ENCODE peak calls at places on chromosomes 13 and 19, in five cellular contexts. S, B, E, M and N are unnamed samples.

GRCh38 chr13:94673841-94674240 is 38.5 kb downstream of the SOX21 start:
- DNase-seq in M (no peak), S (no peak), E (no peak), B (no peak), N (no peak)

GRCh38 chr13:106153876-106154275 is 381.6 kb downstream of the EFNB2 start:
- DNase-seq in M (no peak), E (no peak), S (no peak), B (no peak), N (no peak)

GRCh38 chr19:2371656-2372055 is 11.6 kb downstream of the TMPRSS9 start:
- DNase-seq in B (no peak), M (no peak), S (no peak), E (no peak), N (no peak)

GRCh38 chr13:45928843-45929242 is 77.3 kb upstream of the SIAH3 start:
- DNase-seq in M (no peak), S (no peak), B (no peak), E (no peak), N (no peak)

GRCh38 chr13:28059214-28059613 is 41.2 kb downstream of the FLT3 start:
- DNase-seq in E (peak), S (no peak), B (peak), M (peak), N (peak)

GRCh38 chr19:14410054-14410774 is 8.9 kb downstream of the DDX39A start:
- DNase-seq in M (no peak), S (no peak), E (no peak), B (no peak), N (no peak)

GRCh38 chr19:15249912-15250634 is 17.8 kb upstream of the EPHX3 start:
- DNase-seq in E (no peak), B (no peak), S (no peak), M (no peak), N (no peak)

GRCh38 chr13:45162821-45163220 is 38.0 kb downstream of the KCTD4 start:
- DNase-seq in S (no peak), B (no peak), M (no peak), E (no peak), N (no peak)

GRCh38 chr13:113109151-113110047 is 3.8 kb downstream of the F7 start:
- DNase-seq in E (no peak), M (no peak), S (no peak), B (no peak), N (no peak)

GRCh38 chr19:4012092-4012974 is 4.8 kb downstream of the PIAS4 start:
- DNase-seq in M (no peak), E (no peak), S (no peak), B (peak), N (no peak)

GRCh38 chr19:18435185-18435841 is 2.6 kb downstream of the ISYNA1 start:
- DNase-seq in E (no peak), B (no peak), S (no peak), M (no peak), N (no peak)

GRCh38 chr13:99267927-99268326 is 9.7 kb upstream of the GPR18 start:
- DNase-seq in B (no peak), M (no peak), E (peak), S (no peak), N (no peak)

GRCh38 chr13:99271249-99271648 is 13.1 kb upstream of the GPR18 start:
- DNase-seq in E (no peak), B (no peak), M (no peak), S (no peak), N (no peak)

GRCh38 chr13:99268822-99269221 is 10.6 kb upstream of the GPR18 start:
- DNase-seq in M (no peak), E (no peak), S (no peak), B (no peak), N (no peak)

GRCh38 chr13:99270503-99270902 is 12.3 kb upstream of the GPR18 start:
- DNase-seq in E (no peak), B (no peak), S (no peak), M (no peak), N (no peak)

DNA sequence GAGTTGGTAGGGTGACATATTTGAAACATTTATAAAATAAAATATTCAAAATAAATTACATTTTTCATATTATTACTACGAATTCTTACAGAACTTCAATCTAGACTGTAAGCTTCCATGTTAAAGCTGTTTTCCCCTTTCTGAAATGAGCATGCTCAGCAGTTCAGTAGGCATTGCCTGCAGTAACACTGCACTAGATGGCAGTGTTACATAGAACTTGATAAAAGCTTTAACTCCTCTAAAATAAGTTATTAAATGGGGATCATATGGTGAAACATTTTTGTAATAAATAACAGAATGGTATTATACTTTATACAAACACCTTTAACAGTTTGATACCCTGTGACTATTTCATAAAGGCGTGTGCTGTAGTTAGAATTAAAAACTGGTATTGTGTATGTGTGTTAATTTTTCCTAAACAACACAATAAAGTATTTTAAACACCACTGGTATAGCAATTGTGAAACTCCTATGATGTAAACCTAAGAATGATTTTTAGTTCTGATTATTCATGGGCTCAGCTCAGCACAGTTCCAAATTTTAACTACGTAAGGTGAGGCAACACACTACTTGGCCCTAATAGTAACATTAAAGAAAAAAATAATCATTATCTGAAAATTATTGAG is 11.6 kb upstream of the GPR18 start:
- DNase-seq in E (peak), S (no peak), B (peak), M (peak), N (peak)
- TF ChIP-seq GABPA in E (no peak), S (no peak), B (no peak), M (no peak), N (no peak)

GRCh38 chr19:51016798-51017683 is 2.5 kb downstream of the KLK10 start:
- DNase-seq in M (peak), B (peak), S (no peak), E (peak), N (no peak)
- TF ChIP-seq REST in M (no peak), B (no peak), S (no peak), E (no peak), N (no peak)

DNA sequence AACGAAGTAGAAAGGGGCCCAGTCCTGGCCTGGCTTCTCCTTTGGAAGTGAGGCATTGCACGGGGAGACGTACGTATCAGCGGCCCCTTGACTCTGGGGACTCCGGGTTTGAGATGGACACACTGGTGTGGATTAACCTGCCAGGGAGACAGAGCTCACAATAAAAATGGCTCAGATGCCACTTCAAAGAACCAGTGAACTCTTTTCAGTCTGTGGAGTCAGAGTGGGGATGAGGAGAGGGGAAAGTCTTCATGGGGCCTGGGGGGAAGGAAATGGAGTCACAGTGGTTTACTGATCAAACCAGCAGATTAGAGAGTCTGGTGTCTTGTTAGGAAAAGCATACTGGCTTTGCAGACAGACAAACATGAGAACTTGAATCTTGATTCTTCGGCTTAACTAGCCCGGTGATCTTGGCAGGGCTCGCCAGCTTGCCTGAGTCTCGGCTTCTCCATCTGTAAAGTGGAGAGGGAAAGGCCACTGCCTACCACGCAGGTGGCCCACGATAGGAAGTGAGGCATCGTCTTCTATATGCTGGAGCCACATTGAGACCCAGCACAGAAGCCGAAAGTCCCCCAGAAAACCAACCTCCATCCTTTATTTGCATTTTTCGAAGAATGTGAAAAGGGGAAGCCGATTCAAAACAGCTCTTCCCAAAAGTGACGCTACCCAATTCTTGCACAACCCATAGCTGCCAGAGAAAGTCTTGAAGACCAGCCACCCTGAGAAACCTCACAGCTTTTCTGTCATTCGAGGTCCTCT is at the start of gene FFAR1:
- DNase-seq in S (peak), E (no peak), B (no peak), M (no peak), N (peak)
- TF ChIP-seq GABPA in S (peak), E (no peak), B (no peak), M (no peak), N (no peak)

DNA sequence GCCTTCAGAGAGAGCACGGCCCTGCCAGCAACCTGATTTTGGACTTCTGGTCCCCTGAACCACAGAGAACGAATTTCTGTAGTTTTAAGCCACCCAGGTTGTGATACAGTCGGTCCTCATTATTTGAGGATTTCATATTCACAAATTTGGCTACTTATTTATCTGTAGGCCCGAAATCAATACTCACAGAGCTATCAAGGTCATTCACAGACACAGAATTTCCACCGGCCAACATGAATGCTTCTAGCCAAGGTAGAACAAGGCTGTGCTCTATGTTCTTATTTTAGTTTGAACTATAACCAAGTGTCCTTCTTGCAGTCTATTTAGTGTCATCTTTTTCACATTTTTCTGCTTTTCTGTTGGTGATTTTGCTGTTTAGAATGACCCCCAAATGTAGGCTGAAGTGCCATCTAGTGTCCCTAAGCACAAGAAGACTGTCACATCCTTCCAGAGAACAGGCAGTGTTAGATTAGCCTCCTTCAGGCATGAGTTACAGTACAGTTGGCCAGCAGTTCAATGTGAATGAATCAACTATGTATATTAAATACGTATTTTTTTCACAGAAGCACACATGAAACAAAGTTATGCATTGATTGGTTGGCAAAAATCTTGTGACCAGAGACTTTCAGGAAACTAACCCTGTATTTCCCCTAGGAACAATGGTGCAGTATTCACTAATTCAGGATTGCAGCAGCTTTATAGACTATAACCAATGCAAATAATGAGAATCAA is 63.5 kb downstream of the C13orf42 start:
- DNase-seq in M (no peak), B (no peak), S (no peak), E (no peak), N (no peak)
- TF ChIP-seq REST in M (no peak), B (no peak), S (no peak), E (no peak), N (no peak)

DNA sequence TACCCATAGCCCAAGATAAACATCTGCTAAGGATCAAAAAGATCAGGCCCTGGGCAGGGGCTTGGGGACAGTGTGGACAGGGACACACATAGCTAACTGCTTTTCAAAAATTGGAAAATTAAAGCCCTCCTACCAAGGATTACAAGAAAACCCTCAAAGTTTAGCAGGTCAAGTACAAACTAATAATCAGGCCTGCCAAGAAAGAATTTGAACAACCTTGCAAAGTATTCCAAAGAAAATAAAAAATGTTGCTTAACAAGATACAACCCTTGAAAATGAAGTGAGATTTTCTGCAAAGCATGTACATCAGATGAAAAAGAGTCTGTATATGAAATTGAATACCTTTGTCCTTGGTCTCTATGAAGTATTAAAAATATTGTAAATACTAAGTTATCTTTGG is 67.3 kb downstream of the KLF12 start:
- DNase-seq in E (no peak), M (no peak), S (no peak), B (no peak), N (no peak)
- TF ChIP-seq GABPA in E (no peak), M (no peak), S (no peak), B (no peak), N (no peak)